ENCODE peak calls at places on chromosome 1, in four cellular contexts. O is neural crest cell, C is cardiac fibroblast, P is NCI-H2029. Y is an unnamed sample.

GRCh38 chr1:116825735-116826438 is 71.7 kb downstream of the CD2 start:
- DNase-seq in P (peak), C (no peak), O (no peak), Y (no peak)

GRCh38 chr1:200959341-200959985 is 64.1 kb downstream of the KIF21B start:
- DNase-seq in P (no peak), C (no peak), O (no peak), Y (no peak)

GRCh38 chr1:212158912-212159796 is 123.6 kb downstream of the DTL start:
- DNase-seq in C (no peak), P (no peak), O (no peak), Y (no peak)

GRCh38 chr1:229003233-229004031 is 267.5 kb upstream of the RAB4A start:
- DNase-seq in P (peak), O (peak), C (no peak), Y (no peak)

GRCh38 chr1:22922640-22923039 is 50.0 kb downstream of the LACTBL1 start:
- DNase-seq in P (no peak), C (peak), O (no peak), Y (peak)

GRCh38 chr1:38455829-38456563 is 403.6 kb downstream of the RRAGC start:
- DNase-seq in P (no peak), C (no peak), O (no peak), Y (peak)

GRCh38 chr1:101364370-101365120 is 127.7 kb downstream of the S1PR1 start:
- DNase-seq in C (no peak), P (no peak), O (no peak), Y (no peak)

GRCh38 chr1:86068126-86068805 is 88.3 kb downstream of the COL24A1 start:
- DNase-seq in P (no peak), C (peak), O (no peak), Y (no peak)

GRCh38 chr1:45545553-45546310 is 4.9 kb upstream of the AKR1A1 start:
- DNase-seq in O (no peak), C (no peak), P (no peak), Y (no peak)

GRCh38 chr1:96538001-96538649 is 183.5 kb upstream of the PTBP2 start:
- DNase-seq in C (peak), P (peak), O (no peak), Y (peak)

GRCh38 chr1:205285391-205286101 is 36.0 kb downstream of the NUAK2 start:
- DNase-seq in P (no peak), O (no peak), C (no peak), Y (no peak)

GRCh38 chr1:109850194-109850593 is 60.5 kb upstream of the CSF1 start:
- DNase-seq in O (no peak), P (no peak), C (no peak), Y (no peak)

GRCh38 chr1:47767741-47768100 is 229.5 kb downstream of the TRABD2B start:
- DNase-seq in O (no peak), P (no peak), C (no peak), Y (no peak)

GRCh38 chr1:53031732-53032131 is 30.3 kb upstream of the PODN start:
- DNase-seq in P (no peak), O (no peak), C (no peak), Y (no peak)

GRCh38 chr1:235160395-235160964 is 570 bp downstream of the RBM34 start:
- DNase-seq in P (no peak), C (peak), O (no peak), Y (peak)

GRCh38 chr1:219276029-219276738 is 102.5 kb downstream of the LYPLAL1 start:
- DNase-seq in C (no peak), P (no peak), O (no peak), Y (no peak)

GRCh38 chr1:208791458-208791857 is 547.3 kb upstream of the PLXNA2 start:
- DNase-seq in P (no peak), O (no peak), C (no peak), Y (peak)

GRCh38 chr1:169250795-169251194 is 116.8 kb downstream of the NME7 start:
- DNase-seq in C (no peak), P (no peak), O (no peak), Y (no peak)

GRCh38 chr1:33735624-33736023 is 128.3 kb upstream of the HMGB4 start:
- DNase-seq in O (no peak), P (no peak), C (peak), Y (no peak)

GRCh38 chr1:54499097-54500029 is 48.7 kb upstream of the ACOT11 start:
- DNase-seq in O (peak), P (no peak), C (peak), Y (peak)

GRCh38 chr1:205950280-205950679 is 7.0 kb upstream of the SLC26A9 start:
- DNase-seq in O (no peak), P (no peak), C (peak), Y (no peak)

GRCh38 chr1:83832194-83832593 is 166.7 kb downstream of the TTLL7 start:
- DNase-seq in C (no peak), P (no peak), O (no peak), Y (no peak)

GRCh38 chr1:161168906-161169305 is 2.7 kb downstream of the PPOX start:
- DNase-seq in C (no peak), O (no peak), P (no peak), Y (no peak)

GRCh38 chr1:25997759-25998074 is at the start of gene PAFAH2:
- DNase-seq in P (no peak), C (no peak), O (no peak), Y (no peak)

GRCh38 chr1:66132324-66132723 is 339.6 kb downstream of the PDE4B start:
- DNase-seq in P (no peak), O (no peak), C (no peak), Y (no peak)

GRCh38 chr1:167860231-167860923 is 53.6 kb downstream of the ADCY10 start:
- DNase-seq in C (peak), P (no peak), O (no peak), Y (no peak)

GRCh38 chr1:17587693-17588047 is 48.2 kb downstream of the ARHGEF10L start:
- DNase-seq in C (peak), P (no peak), O (no peak), Y (no peak)

GRCh38 chr1:110899458-110899843 is 26.5 kb downstream of the CD53 start:
- DNase-seq in O (no peak), C (no peak), P (no peak), Y (no peak)

GRCh38 chr1:242754061-242754648 is 229.7 kb upstream of the PLD5 start:
- DNase-seq in O (no peak), C (no peak), P (no peak), Y (no peak)

GRCh38 chr1:78673120-78673519 is 23.5 kb downstream of the IFI44 start:
- DNase-seq in P (peak), C (no peak), O (no peak), Y (no peak)